ENCODE peak calls at places on chromosome X, in eight cellular contexts. E, D, F, L, O, I, W and V are unnamed samples.

GRCh38 chrX:19121898-19122640 is at the start of gene ADGRG2:
- DNase-seq in O (peak; percentile 56), D (no peak), L (peak; percentile 71), F (no peak), W (no peak), E (peak; percentile 7), I (no peak), V (no peak)

GRCh38 chrX:20348139-20348538 is 81.4 kb upstream of the RPS6KA3 start:
- DNase-seq in I (no peak), F (peak; percentile 52), W (no peak), O (no peak), L (no peak), E (no peak), D (no peak), V (no peak)

GRCh38 chrX:38009641-38010040 is 3.3 kb downstream of the SYTL5 start:
- DNase-seq in O (no peak), E (no peak), F (no peak), D (no peak), I (no peak), W (no peak), L (no peak), V (no peak)

GRCh38 chrX:18598413-18598812 is 73.5 kb downstream of the RS1 start:
- DNase-seq in F (no peak), D (no peak), I (no peak), E (no peak), O (no peak), L (no peak), W (no peak), V (no peak)

GRCh38 chrX:30489323-30489722 is 88.2 kb downstream of the TASL start:
- DNase-seq in W (no peak), D (no peak), I (no peak), F (peak; percentile 21), O (no peak), L (no peak), E (no peak), V (no peak)

GRCh38 chrX:115898382-115899001 is 272.1 kb upstream of the AGTR2 start:
- DNase-seq in I (peak; percentile 35), E (peak; percentile 89), F (peak; percentile 81), L (peak; percentile 37), D (no peak), O (peak; percentile 92), W (peak; percentile 78), V (no peak)

GRCh38 chrX:7244400-7244799 is 96.4 kb upstream of the PUDP start:
- DNase-seq in I (no peak), O (no peak), E (no peak), F (no peak), L (no peak), W (no peak), D (no peak), V (no peak)

GRCh38 chrX:15310117-15310516 is 5.3 kb downstream of the ASB11 start:
- DNase-seq in D (no peak), F (no peak), W (no peak), I (no peak), O (peak; percentile 76), L (no peak), E (no peak), V (peak; percentile 70)

GRCh38 chrX:44244008-44244407 is 99.5 kb downstream of the EFHC2 start:
- DNase-seq in F (no peak), O (no peak), D (peak; percentile 20), W (no peak), E (no peak), L (peak; percentile 6), I (no peak), V (no peak)

GRCh38 chrX:41087219-41087618 is 2.0 kb downstream of the USP9X start:
- DNase-seq in F (no peak), W (no peak), I (no peak), L (no peak), E (no peak), D (no peak), O (no peak), V (no peak)

GRCh38 chrX:10174051-10174450 is 17.3 kb downstream of the CLCN4 start:
- DNase-seq in W (no peak), F (no peak), O (no peak), I (no peak), D (no peak), L (no peak), E (no peak), V (no peak)

GRCh38 chrX:129524250-129524850 is 1.1 kb upstream of the SMARCA1 start:
- DNase-seq in O (no peak), F (peak; percentile 47), D (no peak), E (no peak), I (no peak), W (no peak), L (no peak), V (no peak)

GRCh38 chrX:129520151-129520550 is 3.1 kb downstream of the SMARCA1 start:
- DNase-seq in I (no peak), D (no peak), L (no peak), O (no peak), F (peak; percentile 54), W (no peak), E (no peak), V (no peak)

GRCh38 chrX:129522184-129523059 is 868 bp downstream of the SMARCA1 start:
- DNase-seq in I (no peak), W (peak; percentile 63), D (no peak), F (peak; percentile 64), O (peak; percentile 63), E (peak; percentile 31), L (peak; percentile 78), V (no peak)

GRCh38 chrX:129525162-129525561 is 1.9 kb upstream of the SMARCA1 start:
- DNase-seq in L (no peak), E (no peak), D (no peak), O (no peak), W (no peak), F (peak; percentile 89), I (no peak), V (no peak)

GRCh38 chrX:129523076-129524055 is at the start of gene SMARCA1:
- DNase-seq in F (peak; percentile 65), D (no peak), W (peak; percentile 68), L (peak; percentile 91), E (peak; percentile 17), I (no peak), O (peak; percentile 39), V (no peak)
- TF ChIP-seq POLR2AphosphoS5 in F (peak; percentile 85), D (peak; percentile 57), W (no peak), L (peak; percentile 45), E (no peak), I (no peak), O (no peak), V (no peak)

GRCh38 chrX:152450076-152450475 is 1.0 kb downstream of the GABRA3 start:
- DNase-seq in O (no peak), F (no peak), D (no peak), W (no peak), E (no peak), L (no peak), I (no peak), V (no peak)
- H3K9me3 ChIP-seq in O (no peaks in the 10 kb centered on the region), F (no peaks in the 10 kb centered on the region), D (no peaks in the 10 kb centered on the region), W (no peaks in the 10 kb centered on the region), E (no peaks in the 10 kb centered on the region), L (no peaks in the 10 kb centered on the region), I (no peaks in the 10 kb centered on the region), V (no peaks in the 10 kb centered on the region)

GRCh38 chrX:6226053-6226645 is 2.5 kb downstream of the NLGN4X start:
- DNase-seq in W (no peak), L (peak; percentile 70), F (no peak), O (no peak), I (no peak), D (no peak), E (no peak), V (no peak)

GRCh38 chrX:6228720-6229119 is at the start of gene NLGN4X:
- DNase-seq in I (no peak), E (no peak), F (no peak), L (peak; percentile 45), W (no peak), O (no peak), D (no peak), V (no peak)

GRCh38 chrX:6225307-6226052 is 3.2 kb downstream of the NLGN4X start:
- DNase-seq in W (no peak), O (no peak), D (no peak), F (no peak), L (peak; percentile 27), I (no peak), E (no peak), V (no peak)

GRCh38 chrX:6227445-6227820 is 1.2 kb downstream of the NLGN4X start:
- DNase-seq in W (no peak), I (no peak), F (no peak), O (no peak), E (no peak), L (peak; percentile 20), D (no peak), V (no peak)

DNA sequence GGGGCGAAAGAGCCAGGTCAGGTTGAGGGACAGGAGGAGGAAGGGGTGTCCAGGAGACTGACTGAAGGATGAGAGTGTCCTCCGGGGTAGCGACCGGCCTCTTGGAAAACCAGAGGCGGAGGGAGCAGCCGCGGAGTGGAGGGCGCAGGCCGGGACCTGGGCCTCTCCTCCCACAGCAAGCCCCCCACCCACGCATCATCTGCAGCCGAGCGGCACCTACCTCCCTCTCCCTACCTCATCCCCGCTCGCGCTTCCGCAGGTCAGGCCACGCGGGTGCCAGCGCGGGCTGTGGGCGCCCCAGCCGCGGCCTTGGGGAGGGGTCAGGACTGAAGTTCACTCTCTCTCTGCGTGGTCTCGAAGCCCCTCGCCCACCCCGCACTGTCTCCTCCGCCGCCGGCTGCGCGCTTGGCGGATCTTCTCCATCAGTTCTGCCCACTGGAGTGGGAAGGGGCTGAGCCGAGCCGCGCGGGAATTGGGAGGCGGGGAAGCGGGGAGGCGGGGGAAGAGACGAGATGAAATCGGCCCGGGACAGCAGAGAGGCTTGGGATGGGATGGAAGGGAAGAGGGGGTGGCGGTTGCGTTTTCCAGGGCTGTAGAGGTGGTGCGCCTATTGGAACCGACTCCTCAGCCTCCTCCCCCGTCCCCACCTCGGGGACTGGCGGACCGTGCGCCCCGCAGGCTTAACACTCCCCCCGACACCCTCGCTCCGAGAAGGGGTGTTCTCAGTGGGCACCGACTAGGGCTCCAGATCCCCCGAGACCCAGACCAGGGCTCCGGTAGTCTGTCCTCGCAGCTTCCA is 1.8 kb downstream of the NLGN4X start:
- DNase-seq in E (no peak), F (no peak), O (no peak), I (no peak), D (no peak), L (peak; percentile 68), W (no peak), V (no peak)
- H3K4me3 ChIP-seq in E (peak overlapping the region; percentile 42), F (no peak overlapping the region), O (peak overlapping the region; percentile 48), I (peak overlapping the region; percentile 9), D (no peak overlapping the region), L (peak overlapping the region; percentile 47), W (peak overlapping the region; percentile 39), V (peak overlapping the region; percentile 85)

DNA sequence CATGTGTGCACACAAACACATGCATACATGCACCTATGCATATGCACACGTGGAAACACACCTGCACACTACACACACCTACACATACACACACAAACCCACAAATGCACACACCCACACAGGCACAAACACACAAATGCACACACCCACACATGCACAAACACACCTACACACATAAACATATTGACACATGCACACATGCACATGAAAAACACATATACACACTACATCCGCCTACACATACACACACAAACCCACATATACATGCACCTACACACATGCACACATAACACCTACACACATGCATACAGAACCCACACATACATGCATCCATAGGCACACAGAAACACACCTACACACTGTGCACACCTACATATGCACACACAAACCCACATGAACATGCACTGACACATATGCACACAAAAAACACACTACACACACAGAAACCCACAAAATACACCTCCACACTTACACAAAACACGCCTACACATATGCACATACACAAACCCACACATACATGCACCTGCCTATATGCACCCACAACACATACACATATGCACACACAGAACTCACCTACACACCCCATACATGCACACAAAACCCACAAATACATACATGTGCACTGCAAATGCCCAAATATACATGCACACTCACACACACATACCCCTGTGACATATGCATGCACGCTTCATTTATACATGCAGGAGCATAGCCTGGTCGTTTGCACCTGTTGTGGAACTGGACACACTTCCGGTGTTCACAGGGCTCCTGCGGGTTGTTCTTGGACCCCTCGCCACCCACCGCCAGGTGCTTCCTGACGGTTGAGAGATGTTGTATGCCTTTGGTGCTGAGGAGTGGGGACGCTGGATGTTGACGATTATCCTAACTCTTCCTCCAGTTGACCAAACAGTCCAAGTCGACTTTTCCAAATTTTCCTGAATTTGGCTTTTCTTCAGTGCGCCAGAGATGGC is 22.1 kb downstream of the CD99 start:
- DNase-seq in D (no peak), I (no peak), O (no peak), E (no peak), W (peak; percentile 36), F (no peak), L (no peak), V (no peak)
- TF ChIP-seq POLR2AphosphoS5 in D (no peak), I (no peak), O (no peak), E (no peak), W (no peak), F (no peak), L (no peak), V (no peak)